ENCODE peak calls at places on chromosomes 3 and 15, in nine cellular contexts. O is GM23248, X is stomach, G is iris pigment epithelial cell, F is HEK293T, Y is NCI-H774, T is GM20000, R is AG08396, Q is hippocampal formation. J is an unnamed sample.

GRCh38 chr15:69509131-69509530 is 56.5 kb downstream of the RPLP1 start:
- DNase-seq in O (peak), X (no peak), G (peak), F (no peak), Y (no peak), T (no peak), R (peak), Q (no peak), J (no peak)

GRCh38 chr3:182861345-182861744 is 68.0 kb downstream of the ATP11B start:
- DNase-seq in O (peak), X (no peak), G (peak), F (no peak), Y (no peak), T (no peak), R (no peak), Q (no peak), J (no peak)

GRCh38 chr3:123412076-123412475 is 36.8 kb downstream of the ADCY5 start:
- DNase-seq in O (no peak), X (no peak), G (no peak), F (no peak), Y (no peak), T (no peak), R (no peak), Q (no peak), J (no peak)

GRCh38 chr15:33104276-33104675 is 90.2 kb downstream of the FMN1 start:
- DNase-seq in O (peak), X (no peak), G (peak), F (no peak), Y (no peak), T (no peak), R (peak), Q (no peak), J (no peak)

GRCh38 chr3:16148783-16149182 is 25.7 kb upstream of the GALNT15 start:
- DNase-seq in O (peak), X (peak), G (peak), F (peak), Y (no peak), T (no peak), R (peak), Q (no peak), J (peak)

GRCh38 chr3:19226516-19226915 is 78.2 kb downstream of the KCNH8 start:
- DNase-seq in O (no peak), X (no peak), G (no peak), F (no peak), Y (no peak), T (no peak), R (no peak), Q (no peak), J (no peak)

GRCh38 chr15:64232400-64232799 is 69.6 kb upstream of the PPIB start:
- DNase-seq in O (peak), X (no peak), G (peak), F (no peak), Y (no peak), T (no peak), R (no peak), Q (no peak), J (no peak)

GRCh38 chr3:61634678-61635077 is 73.3 kb downstream of the PTPRG start:
- DNase-seq in O (no peak), X (no peak), G (no peak), F (peak), Y (no peak), T (no peak), R (no peak), Q (no peak), J (no peak)

GRCh38 chr3:17580901-17581300 is 161.5 kb downstream of the TBC1D5 start:
- DNase-seq in O (no peak), X (no peak), G (no peak), F (no peak), Y (no peak), T (no peak), R (no peak), Q (no peak), J (no peak)

GRCh38 chr3:113485161-113485609 is 29.8 kb downstream of the SPICE1 start:
- DNase-seq in O (no peak), X (peak), G (no peak), F (no peak), Y (no peak), T (no peak), R (no peak), Q (no peak), J (no peak)

GRCh38 chr3:121155023-121155422 is 247.0 kb downstream of the STXBP5L start:
- DNase-seq in O (no peak), X (no peak), G (peak), F (no peak), Y (no peak), T (no peak), R (no peak), Q (no peak), J (peak)

GRCh38 chr3:129289201-129289921 is 10.7 kb downstream of the HMCES start:
- DNase-seq in O (peak), X (no peak), G (peak), F (no peak), Y (no peak), T (no peak), R (peak), Q (no peak), J (no peak)

GRCh38 chr3:53254810-53255359 is 937 bp downstream of the TKT start:
- DNase-seq in O (peak), X (peak), G (peak), F (peak), Y (no peak), T (peak), R (peak), Q (peak), J (peak)

GRCh38 chr15:72033711-72034110 is 84.2 kb downstream of the MYO9A start:
- DNase-seq in O (peak), X (no peak), G (peak), F (no peak), Y (no peak), T (no peak), R (no peak), Q (no peak), J (no peak)

J was measured in Karpas-422.